ENCODE peak calls at places on chromosomes 12 and 14, in five cellular contexts. D, A, F, G and L are unnamed samples.

GRCh38 chr12:104957388-104958008 is 592 bp downstream of the SLC41A2 start:
- DNase-seq in D (no peak), A (no peak), F (peak), G (no peak), L (peak)

GRCh38 chr12:4041191-4041885 is 168.1 kb upstream of the PARP11 start:
- DNase-seq in D (no peak), A (no peak), F (no peak), G (no peak), L (no peak)

GRCh38 chr12:65014504-65015271 is 106.4 kb downstream of the WIF1 start:
- DNase-seq in D (no peak), A (no peak), F (no peak), G (no peak), L (no peak)

GRCh38 chr12:109949089-109949488 is 47.1 kb downstream of the GIT2 start:
- DNase-seq in D (no peak), A (no peak), F (no peak), G (no peak), L (no peak)

GRCh38 chr12:110355080-110355479 is 48.4 kb downstream of the ANAPC7 start:
- DNase-seq in D (no peak), A (no peak), F (no peak), G (no peak), L (no peak)

GRCh38 chr14:74793506-74794155 is 30.5 kb downstream of the YLPM1 start:
- DNase-seq in D (no peak), A (no peak), F (no peak), G (no peak), L (no peak)

GRCh38 chr12:108613548-108613947 is 15.7 kb upstream of the TMEM119 start:
- DNase-seq in D (no peak), A (no peak), F (no peak), G (no peak), L (no peak)

GRCh38 chr12:32603858-32604257 is 75.2 kb upstream of the DNM1L start:
- DNase-seq in D (no peak), A (no peak), F (no peak), G (no peak), L (no peak)

GRCh38 chr14:50607181-50607580 is 47.2 kb downstream of the ATL1 start:
- DNase-seq in D (no peak), A (no peak), F (no peak), G (no peak), L (no peak)

GRCh38 chr12:15982471-15982870 is 71.3 kb downstream of the DERA start:
- DNase-seq in D (peak), A (no peak), F (no peak), G (no peak), L (no peak)

GRCh38 chr12:21456291-21456780 is 18.9 kb downstream of the PYROXD1 start:
- DNase-seq in D (no peak), A (no peak), F (no peak), G (no peak), L (no peak)

GRCh38 chr12:47939009-47939601 is 24.3 kb upstream of the TMEM106C start:
- DNase-seq in D (no peak), A (no peak), F (peak), G (no peak), L (no peak)